ENCODE peak calls at places on chromosomes 16 and 17, in five cellular contexts. G, D, A, B and X are unnamed samples. For H3K4me1, the result is how much of the 10 kb centered on the place peaks cover.

GRCh38 chr16:67879936-67880335 is 4.7 kb upstream of the NRN1L start:
- DNase-seq in G (no peak), D (no peak), B (no peak), A (no peak), X (no peak)

GRCh38 chr17:38456031-38456815 is 28.0 kb downstream of the ARHGAP23 start:
- DNase-seq in G (no peak), B (no peak), A (no peak), D (no peak), X (peak)

GRCh38 chr17:70172921-70173320 is 3.6 kb downstream of the KCNJ2 start:
- DNase-seq in G (no peak), B (peak), D (no peak), A (no peak), X (no peak)

GRCh38 chr16:81785138-81785924 is 6.2 kb downstream of the PLCG2 start:
- DNase-seq in G (no peak), A (no peak), D (no peak), B (no peak), X (no peak)

GRCh38 chr17:74212262-74212912 is 984 bp upstream of the TTYH2 start:
- DNase-seq in G (no peak), D (no peak), B (peak), A (peak), X (no peak)

GRCh38 chr17:37450090-37450489 is 39.6 kb upstream of the DUSP14 start:
- DNase-seq in B (no peak), G (no peak), D (no peak), A (no peak), X (no peak)

GRCh38 chr17:44256671-44257070 is 11.3 kb downstream of the SLC4A1 start:
- DNase-seq in G (no peak), A (no peak), D (no peak), B (no peak), X (no peak)

GRCh38 chr17:34313164-34313563 is 6.1 kb upstream of the CCL8 start:
- DNase-seq in G (no peak), B (peak), D (no peak), A (no peak), X (no peak)

GRCh38 chr16:85523602-85524364 is 89.3 kb upstream of the GSE1 start:
- DNase-seq in G (peak), A (peak), D (peak), B (no peak), X (peak)

GRCh38 chr17:7022791-7023571 is at the start of gene BCL6B:
- DNase-seq in B (no peak), D (no peak), A (no peak), G (no peak), X (no peak)

GRCh38 chr16:3959148-3959547 is 78.6 kb upstream of the CREBBP start:
- DNase-seq in D (no peak), A (peak), G (no peak), B (no peak), X (no peak)

GRCh38 chr16:48592839-48593429 is 17.0 kb downstream of the N4BP1 start:
- DNase-seq in A (no peak), G (no peak), D (no peak), B (no peak), X (no peak)

GRCh38 chr16:67357561-67357960 is 30.9 kb downstream of the LRRC36 start:
- DNase-seq in D (no peak), B (no peak), A (no peak), G (no peak), X (no peak)

GRCh38 chr17:75288784-75289121 is 480 bp downstream of the SLC25A19 start:
- DNase-seq in G (no peak), A (no peak), D (peak), B (no peak), X (peak)

GRCh38 chr17:75288359-75288758 is 874 bp downstream of the SLC25A19 start:
- DNase-seq in A (no peak), D (no peak), B (no peak), G (no peak), X (no peak)

GRCh38 chr17:75287221-75287620 is 2.0 kb downstream of the SLC25A19 start:
- DNase-seq in A (no peak), D (no peak), G (no peak), B (no peak), X (no peak)

GRCh38 chr17:75289832-75290337 is 652 bp upstream of the SLC25A19 start:
- DNase-seq in D (peak), A (peak), G (no peak), B (peak), X (peak)

GRCh38 chr17:75289122-75289831 is at the start of gene SLC25A19:
- DNase-seq in G (peak), B (peak), D (peak), A (peak), X (peak)
- H3K4me1 ChIP-seq in G (under half), B (under half), D (under half), A (under half), X (under half)

GRCh38 chr16:73817500-73817899 is 479.1 kb upstream of the PSMD7 start:
- DNase-seq in B (no peak), A (peak), G (no peak), D (no peak), X (no peak)

DNA sequence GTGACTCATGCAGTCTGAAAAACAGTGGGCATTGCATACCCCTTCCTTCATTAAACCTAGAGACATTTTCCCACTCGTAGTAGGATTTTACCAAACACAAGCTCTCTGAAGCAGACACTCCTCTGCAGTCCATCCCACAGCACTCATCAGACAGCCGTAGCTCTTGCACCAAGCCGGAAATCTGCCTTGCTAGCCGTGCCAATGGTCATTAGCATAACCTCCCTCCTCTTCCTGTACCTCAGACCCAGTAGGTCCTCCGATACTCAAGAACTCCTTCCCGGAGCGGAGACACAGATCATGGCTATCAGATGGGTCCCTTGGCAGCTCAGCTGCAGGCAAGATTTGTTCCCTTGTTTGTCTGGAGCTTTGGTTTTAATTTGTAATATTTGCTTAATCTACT is 483.1 kb upstream of the PSMD7 start:
- DNase-seq in G (peak), B (no peak), D (no peak), A (no peak), X (no peak)
- H3K4me3 ChIP-seq in G (no peak), B (no peak), D (no peak), A (no peak), X (no peak)

GRCh38 chr17:31830971-31831755 is 27.9 kb downstream of the COPRS start:
- DNase-seq in G (no peak), B (no peak), A (no peak), D (no peak), X (peak)

GRCh38 chr17:31834448-31834847 is 24.6 kb downstream of the COPRS start:
- DNase-seq in A (no peak), B (no peak), G (no peak), D (no peak), X (no peak)

GRCh38 chr17:31838641-31839225 is 20.3 kb downstream of the COPRS start:
- DNase-seq in D (no peak), G (no peak), B (peak), A (no peak), X (no peak)

GRCh38 chr17:31832748-31833147 is 26.3 kb downstream of the COPRS start:
- DNase-seq in D (no peak), G (no peak), B (no peak), A (no peak), X (no peak)

DNA sequence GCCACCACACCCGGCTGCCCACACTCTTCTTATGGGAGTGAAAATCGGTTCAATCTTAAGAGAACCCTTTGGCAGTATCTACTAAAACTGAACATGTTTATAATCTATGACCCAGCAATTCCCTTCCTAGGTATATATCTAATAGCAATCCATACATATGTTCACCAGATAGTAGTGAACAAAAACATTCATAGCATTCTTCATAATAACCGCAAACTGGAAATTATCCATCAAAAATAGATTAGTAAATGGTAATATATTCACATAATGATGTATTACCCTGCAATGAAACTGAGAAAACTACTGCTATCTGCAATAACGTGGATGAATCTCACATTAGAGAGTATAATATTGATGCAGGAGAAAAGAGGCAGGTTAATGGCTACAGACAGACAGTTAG is 23.1 kb downstream of the COPRS start:
- DNase-seq in A (no peak), G (no peak), B (no peak), D (no peak), X (no peak)
- H3K4me1 ChIP-seq in A (under half), G (under half), B (under half), D (under half), X (under half)

DNA sequence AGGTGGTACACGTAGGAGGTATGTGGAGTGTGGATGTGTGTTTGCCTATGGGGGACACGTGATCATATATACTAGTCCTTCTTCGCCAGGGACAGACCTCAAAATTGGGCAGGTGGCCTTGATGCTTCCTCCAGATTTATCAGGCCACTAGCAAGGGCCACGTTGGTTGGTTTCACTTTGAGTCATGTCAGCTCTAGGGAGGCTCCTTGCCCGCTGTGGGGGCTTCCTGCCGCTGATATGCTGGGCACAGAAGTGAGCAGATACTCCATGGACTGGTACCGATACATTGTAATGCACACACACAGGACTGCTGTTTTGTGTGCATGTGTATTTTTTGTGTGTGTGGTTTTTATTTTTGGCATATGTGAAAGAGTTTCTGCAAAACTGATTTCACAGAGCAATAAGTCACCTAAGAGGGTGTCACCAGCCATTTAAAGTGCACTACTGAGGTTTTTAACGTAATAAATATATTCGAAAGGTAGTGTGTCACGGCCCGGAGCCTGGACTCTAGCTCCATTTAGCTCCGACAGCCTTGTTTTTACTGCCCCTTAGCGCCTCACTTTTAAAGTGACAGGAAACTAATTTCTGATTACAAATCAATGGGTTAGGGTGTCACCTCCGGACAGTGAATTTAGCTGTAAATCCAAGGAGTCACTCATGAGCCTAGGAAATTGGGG is 605.5 kb upstream of the SALL1 start:
- DNase-seq in G (no peak), A (no peak), D (no peak), B (no peak), X (no peak)
- H3K4me3 ChIP-seq in G (no peak), A (no peak), D (no peak), B (no peak), X (no peak)

GRCh38 chr17:48026503-48027321 is 10.9 kb downstream of the COPZ2 start:
- DNase-seq in A (peak), D (peak), G (peak), B (peak), X (peak)
- H3K4me1 ChIP-seq in A (under half), D (under half), G (under half), B (under half), X (under half)

GRCh38 chr16:1155353-1156110 is 2.6 kb downstream of the CACNA1H start:
- DNase-seq in A (no peak), D (peak), B (no peak), G (no peak), X (no peak)
- H3K4me3 ChIP-seq in A (no peak), D (no peak), B (no peak), G (no peak), X (peak)

GRCh38 chr16:62157544-62157943 is 121.3 kb upstream of the CDH8 start:
- DNase-seq in B (no peak), G (no peak), D (no peak), A (no peak), X (no peak)
- H3K4me1 ChIP-seq in B (under half), G (under half), D (under half), A (under half), X (under half)